ENCODE peak calls at places on chromosomes 16 and 17, in seven cellular contexts. M, F, T, E, Z, R and A are unnamed samples.

GRCh38 chr17:10121971-10122707 is 76.3 kb downstream of the GAS7 start:
- DNase-seq in M (no peak), F (no peak), T (no peak), E (no peak), Z (no peak), R (no peak), A (no peak)

GRCh38 chr16:23257682-23258081 is 44.4 kb upstream of the SCNN1B start:
- DNase-seq in M (peak), F (no peak), T (no peak), E (no peak), Z (no peak), R (peak), A (no peak)

GRCh38 chr17:63984206-63984605 is 11.5 kb upstream of the SCN4A start:
- DNase-seq in M (no peak), F (no peak), T (no peak), E (no peak), Z (no peak), R (no peak), A (no peak)

GRCh38 chr17:29295420-29295819 is 1.5 kb upstream of the NUFIP2 start:
- DNase-seq in M (no peak), F (no peak), T (no peak), E (no peak), Z (no peak), R (no peak), A (no peak)

GRCh38 chr17:4161560-4162221 is 18.7 kb downstream of the CYB5D2 start:
- DNase-seq in M (peak), F (no peak), T (peak), E (no peak), Z (no peak), R (peak), A (no peak)

GRCh38 chr17:76063880-76064546 is 8.3 kb downstream of the SRP68 start:
- DNase-seq in M (no peak), F (peak), T (no peak), E (no peak), Z (no peak), R (no peak), A (no peak)

GRCh38 chr17:74385201-74385600 is 17.9 kb downstream of the GPR142 start:
- DNase-seq in M (no peak), F (no peak), T (no peak), E (no peak), Z (no peak), R (no peak), A (no peak)

GRCh38 chr17:50020841-50021599 is 26.0 kb upstream of the DLX3 start:
- DNase-seq in M (no peak), F (no peak), T (no peak), E (no peak), Z (no peak), R (no peak), A (no peak)

GRCh38 chr16:29824589-29825144 is 4.4 kb downstream of the MVP start:
- DNase-seq in M (no peak), F (no peak), T (peak), E (no peak), Z (no peak), R (peak), A (no peak)

GRCh38 chr16:57938936-57939871 is 31.7 kb downstream of the CNGB1 start:
- DNase-seq in M (no peak), F (no peak), T (peak), E (no peak), Z (no peak), R (peak), A (peak)

GRCh38 chr16:719815-720506 is 985 bp upstream of the ANTKMT start:
- DNase-seq in M (peak), F (no peak), T (no peak), E (no peak), Z (no peak), R (peak), A (no peak)

GRCh38 chr16:53509906-53510703 is 7.1 kb upstream of the AKTIP start:
- DNase-seq in M (peak), F (no peak), T (peak), E (peak), Z (no peak), R (peak), A (peak)